ENCODE peak calls at places on chromosomes 4 and X, in seven cellular contexts. P is uterus, I is left ventricle myocardium inferior, D is neural progenitor cell, W is heart left ventricle, V is breast epithelium, X is fibroblast of lung. Q is an unnamed sample. For H3K27me3, the result is how much of the 10 kb centered on the place peaks cover.

GRCh38 chr4:141802324-141802723 is 165.9 kb downstream of the IL15 start:
- DNase-seq in P (no peak), I (no peak), D (no peak), W (no peak), V (no peak), X (peak), Q (no peak)

GRCh38 chrX:154332561-154332960 is 37.0 kb downstream of the TKTL1 start:
- DNase-seq in P (no peak), I (no peak), D (no peak), W (no peak), V (no peak), X (no peak), Q (no peak)

GRCh38 chr4:101304916-101305315 is 42.4 kb downstream of the PPP3CA start:
- DNase-seq in P (no peak), I (no peak), D (peak), W (no peak), V (no peak), X (peak), Q (no peak)

GRCh38 chr4:14841801-14842748 is 160.2 kb upstream of the CPEB2 start:
- DNase-seq in P (no peak), I (peak), D (no peak), W (peak), V (no peak), X (no peak), Q (no peak)

GRCh38 chr4:26907731-26908599 is 47.3 kb downstream of the STIM2 start:
- DNase-seq in P (no peak), I (no peak), D (no peak), W (no peak), V (no peak), X (no peak), Q (no peak)

GRCh38 chr4:148344382-148344781 is 97.8 kb downstream of the NR3C2 start:
- DNase-seq in P (no peak), I (no peak), D (no peak), W (no peak), V (no peak), X (no peak), Q (no peak)

GRCh38 chr4:42398448-42399355 is 1.4 kb downstream of the SHISA3 start:
- DNase-seq in P (no peak), I (peak), D (peak), W (no peak), V (no peak), X (no peak), Q (no peak)

GRCh38 chrX:120377179-120377578 is 15.3 kb downstream of the ATP1B4 start:
- DNase-seq in P (no peak), I (no peak), D (no peak), W (no peak), V (no peak), X (no peak), Q (no peak)

GRCh38 chr4:23039813-23040212 is 347.1 kb downstream of the GBA3 start:
- DNase-seq in P (no peak), I (no peak), D (no peak), W (no peak), V (no peak), X (no peak), Q (no peak)

GRCh38 chr4:137310593-137311490 is 221.5 kb downstream of the PCDH18 start:
- DNase-seq in P (no peak), I (no peak), D (no peak), W (no peak), V (no peak), X (peak), Q (no peak)

GRCh38 chr4:147749811-147750321 is 18.0 kb downstream of the ARHGAP10 start:
- DNase-seq in P (no peak), I (no peak), D (peak), W (no peak), V (no peak), X (no peak), Q (no peak)

GRCh38 chr4:102501176-102501634 is at the start of gene NFKB1:
- DNase-seq in P (peak), I (peak), D (peak), W (peak), V (peak), X (peak), Q (peak)

GRCh38 chr4:65943076-65943475 is 272.8 kb upstream of the EPHA5 start:
- DNase-seq in P (no peak), I (no peak), D (peak), W (no peak), V (no peak), X (no peak), Q (no peak)

DNA sequence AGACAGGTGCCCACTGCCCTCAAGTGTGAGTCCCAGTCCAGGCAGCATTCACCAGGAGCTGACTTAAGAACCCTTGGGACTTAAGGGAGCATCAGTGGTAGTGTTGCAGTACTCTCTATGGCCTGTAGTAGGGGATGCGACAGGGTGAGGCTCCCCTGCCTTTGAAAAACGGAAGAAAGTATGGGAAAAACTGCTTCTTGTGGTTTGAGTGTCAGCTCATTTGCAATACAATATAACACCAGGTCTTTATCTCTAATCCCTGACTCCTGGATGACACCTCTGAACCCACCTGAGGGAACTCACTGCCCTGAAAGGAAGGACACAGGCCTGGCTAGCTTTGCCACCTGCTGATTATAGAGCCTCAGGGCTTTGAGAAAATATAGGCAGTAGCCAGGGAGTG is 176.0 kb downstream of the SMARCA1 start:
- DNase-seq in P (no peak), I (no peak), D (peak), W (no peak), V (no peak), X (no peak), Q (no peak)
- TF ChIP-seq CTCF in P (no peak), I (no peak), D (peak), W (no peak), V (no peak), X (no peak), Q (no peak)

DNA sequence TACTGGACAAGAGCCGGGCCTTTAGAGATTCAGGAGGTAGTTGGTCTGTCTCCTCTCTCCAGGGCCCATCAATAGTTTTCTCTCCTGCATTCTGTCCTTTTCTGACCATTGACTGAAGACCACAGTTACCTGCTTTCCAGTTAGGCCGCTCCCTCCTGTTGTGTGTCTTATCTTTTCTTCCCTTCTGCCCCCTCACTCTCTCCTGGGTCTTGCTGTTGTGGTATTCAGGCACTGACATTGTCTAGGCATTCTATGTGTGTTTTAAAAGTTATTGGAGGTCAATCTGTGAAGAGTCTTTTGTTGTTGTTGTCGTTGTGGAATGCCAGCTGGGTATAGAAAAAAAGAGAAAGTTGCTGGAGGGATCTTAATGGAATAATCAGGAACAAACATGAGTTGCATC is 240.5 kb downstream of the C4orf33 start:
- DNase-seq in P (no peak), I (no peak), D (peak), W (no peak), V (no peak), X (no peak), Q (no peak)
- H3K27me3 ChIP-seq in P (under half), I (under half), D (under half), W (under half), V (under half), X (under half), Q (under half)

DNA sequence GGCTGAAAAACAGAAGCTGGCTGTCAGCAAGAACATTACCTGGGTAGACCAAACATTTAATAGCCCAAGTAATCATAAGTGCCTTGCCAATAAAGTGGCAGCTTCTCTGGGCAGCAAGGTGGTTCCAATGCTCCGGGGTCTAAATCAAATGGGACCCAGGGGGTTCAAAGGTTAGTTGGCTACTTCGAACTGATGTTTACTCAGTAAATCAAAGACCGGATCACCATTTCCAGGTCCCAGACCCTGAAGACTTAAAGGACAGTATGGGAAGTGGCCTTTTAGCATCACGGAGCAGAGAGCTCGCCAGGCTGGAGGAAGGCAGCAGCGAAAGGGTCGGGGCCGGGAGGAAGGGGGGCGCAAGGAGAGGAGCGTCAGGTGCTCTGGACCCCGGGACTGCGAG is 1.0 kb downstream of the SH3KBP1 start:
- DNase-seq in P (no peak), I (no peak), D (peak), W (no peak), V (no peak), X (no peak), Q (no peak)
- H3K27ac ChIP-seq in P (no peak), I (peak), D (no peak), W (peak), V (peak), X (no peak), Q (no peak)

GRCh38 chr4:1031956-1032795 is 20.8 kb downstream of the FGFRL1 start:
- DNase-seq in P (no peak), I (no peak), D (no peak), W (no peak), V (no peak), X (no peak), Q (no peak)
- TF ChIP-seq CTCF in P (no peak), I (no peak), D (no peak), W (no peak), V (no peak), X (no peak), Q (no peak)

GRCh38 chr4:151783867-151784266 is 23.1 kb upstream of the GATB start:
- DNase-seq in P (no peak), I (no peak), D (no peak), W (no peak), V (no peak), X (no peak), Q (no peak)
- H3K27me3 ChIP-seq in P (under half), I (under half), D (under half), W (under half), V (under half), X (under half), Q (under half)

GRCh38 chr4:8030121-8030781 is 90.6 kb upstream of the AFAP1 start:
- DNase-seq in P (no peak), I (no peak), D (no peak), W (no peak), V (no peak), X (no peak), Q (no peak)
- H3K27ac ChIP-seq in P (no peak), I (no peak), D (no peak), W (no peak), V (no peak), X (no peak), Q (no peak)

DNA sequence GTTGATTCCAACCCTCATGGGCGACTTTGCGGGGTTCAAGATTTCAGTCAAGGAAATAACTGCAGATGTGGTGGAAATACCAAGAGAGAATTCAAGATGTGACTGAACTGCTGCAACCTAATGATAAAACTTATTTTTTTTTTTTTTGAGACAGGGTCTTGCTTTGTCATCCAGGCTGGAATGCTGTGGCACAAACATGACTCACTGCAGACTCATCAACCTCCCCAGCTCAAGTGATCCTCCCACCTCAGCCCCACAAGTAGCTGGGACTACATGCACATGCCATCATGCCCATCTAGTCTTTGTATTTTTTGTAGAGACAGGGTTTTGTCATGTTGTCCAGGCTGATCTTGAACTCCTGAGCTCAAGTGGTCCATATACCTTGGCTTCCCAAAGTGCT is 19.5 kb upstream of the WDFY3 start:
- DNase-seq in P (no peak), I (no peak), D (no peak), W (no peak), V (no peak), X (peak), Q (no peak)
- TF ChIP-seq CTCF in P (no peak), I (no peak), D (no peak), W (no peak), V (no peak), X (no peak), Q (no peak)

GRCh38 chrX:129793604-129794191 is 13.9 kb downstream of the SASH3 start:
- DNase-seq in P (no peak), I (no peak), D (no peak), W (no peak), V (no peak), X (no peak), Q (no peak)
- H3K27me3 ChIP-seq in P (under half), I (under half), D (under half), W (under half), V (under half), X (under half), Q (under half)

DNA sequence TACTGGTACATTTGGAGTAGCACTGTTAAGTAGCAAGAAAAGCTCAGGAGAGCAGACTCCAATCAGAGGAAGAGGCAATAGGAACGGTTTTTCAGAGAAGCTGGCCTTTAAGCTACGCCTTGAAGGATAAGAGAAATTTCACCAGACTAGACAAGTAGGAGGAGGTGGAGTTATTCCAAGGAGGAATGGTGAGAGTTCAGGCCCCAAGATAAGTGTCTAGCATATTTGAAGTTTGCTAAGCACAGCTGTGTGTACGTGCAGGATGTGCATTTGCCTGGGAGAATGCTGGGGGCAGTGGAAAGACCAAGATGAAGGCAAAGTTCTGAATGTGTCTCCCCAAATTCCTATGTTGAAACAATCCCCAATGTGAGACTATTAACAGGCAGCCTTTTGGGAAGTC is 91.6 kb downstream of the SOWAHB start:
- DNase-seq in P (no peak), I (no peak), D (no peak), W (no peak), V (no peak), X (no peak), Q (no peak)
- H3K27ac ChIP-seq in P (no peak), I (no peak), D (no peak), W (no peak), V (no peak), X (no peak), Q (no peak)

DNA sequence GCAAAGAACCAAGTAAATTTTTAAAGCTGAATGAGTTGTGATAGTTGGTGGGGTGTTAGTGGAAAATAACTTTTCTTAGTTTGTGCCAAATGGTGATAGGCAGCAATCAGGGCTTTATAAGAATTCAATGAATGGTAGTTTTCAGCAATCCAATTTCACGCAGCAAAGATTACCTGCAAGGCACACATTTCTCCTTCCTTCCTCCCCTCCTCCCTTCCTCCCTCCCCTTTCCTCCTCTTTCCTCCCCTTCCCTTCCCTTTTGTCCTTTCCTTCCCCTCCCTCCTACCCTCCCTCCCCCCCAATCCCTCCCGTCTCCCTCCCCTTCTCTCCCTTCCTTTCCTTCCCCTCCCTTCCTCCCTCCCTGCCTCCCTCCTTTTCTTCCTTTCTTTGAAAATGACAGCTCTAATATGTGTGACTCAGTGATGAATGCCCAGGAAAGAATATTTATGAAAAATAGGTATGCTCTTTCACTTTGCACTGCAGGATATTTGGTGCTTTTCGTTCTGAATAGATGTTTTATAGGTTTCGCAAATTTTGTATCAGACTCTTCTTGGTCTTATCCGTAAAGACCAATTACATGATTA is 168.1 kb downstream of the BMPR1B start:
- DNase-seq in P (no peak), I (no peak), D (no peak), W (no peak), V (no peak), X (no peak), Q (no peak)
- TF ChIP-seq CTCF in P (no peak), I (no peak), D (no peak), W (no peak), V (no peak), X (no peak), Q (no peak)

Q was measured in thoracic aorta.